ENCODE peak calls at places on chromosomes 3 and 15, in six cellular contexts. U, Z, W, G, T and I are unnamed samples.

GRCh38 chr15:43529141-43529540 is 11.7 kb downstream of the MAP1A start:
- DNase-seq in U (no peak), Z (no peak), W (no peak), G (no peak), T (no peak), I (no peak)

GRCh38 chr3:131553495-131554247 is 50.9 kb upstream of the MRPL3 start:
- DNase-seq in U (no peak), Z (no peak), W (no peak), G (no peak), T (no peak), I (no peak)

GRCh38 chr3:81716870-81717509 is 44.5 kb downstream of the GBE1 start:
- DNase-seq in U (peak; percentile 48), Z (peak; percentile 27), W (no peak), G (no peak), T (no peak), I (no peak)

GRCh38 chr3:54374214-54374855 is 252.0 kb downstream of the CACNA2D3 start:
- DNase-seq in U (no peak), Z (no peak), W (peak; percentile 3), G (peak; percentile 47), T (no peak), I (peak; percentile 39)

GRCh38 chr3:15796771-15797599 is 794 bp downstream of the ANKRD28 start:
- DNase-seq in U (peak; percentile 76), Z (no peak), W (peak; percentile 54), G (peak; percentile 60), T (no peak), I (no peak)

GRCh38 chr3:16509721-16510619 is 3.5 kb downstream of the RFTN1 start:
- DNase-seq in U (no peak), Z (no peak), W (no peak), G (no peak), T (no peak), I (no peak)

GRCh38 chr15:82132742-82133141 is 86.9 kb upstream of the MEX3B start:
- DNase-seq in U (peak; percentile 91), Z (no peak), W (peak; percentile 86), G (no peak), T (no peak), I (no peak)

GRCh38 chr15:97961067-97961954 is 808 bp downstream of the ARRDC4 start:
- DNase-seq in U (no peak), Z (peak; percentile 56), W (peak; percentile 37), G (peak; percentile 43), T (peak; percentile 76), I (peak; percentile 18)

GRCh38 chr15:60006203-60006782 is 2.2 kb downstream of the FOXB1 start:
- DNase-seq in U (peak; percentile 15), Z (no peak), W (peak; percentile 51), G (peak; percentile 95), T (peak; percentile 52), I (peak; percentile 78)

GRCh38 chr15:101781927-101782326 is 21.4 kb upstream of the OR4F6 start:
- DNase-seq in U (no peak), Z (no peak), W (no peak), G (peak; percentile 36), T (no peak), I (no peak)

GRCh38 chr15:72306211-72306785 is 13.7 kb downstream of the CELF6 start:
- DNase-seq in U (peak; percentile 40), Z (no peak), W (peak; percentile 33), G (peak; percentile 76), T (no peak), I (peak; percentile 58)

GRCh38 chr3:32454731-32455608 is 47.7 kb downstream of the CMTM6 start:
- DNase-seq in U (no peak), Z (no peak), W (no peak), G (no peak), T (no peak), I (no peak)

GRCh38 chr3:62940763-62941632 is 65.8 kb upstream of the CADPS start:
- DNase-seq in U (peak; percentile 62), Z (no peak), W (no peak), G (peak; percentile 23), T (no peak), I (no peak)

GRCh38 chr3:122626515-122627180 is 49.2 kb downstream of the PARP15 start:
- DNase-seq in U (no peak), Z (no peak), W (no peak), G (no peak), T (no peak), I (no peak)

GRCh38 chr3:11846281-11847034 is at the start of gene TAMM41:
- DNase-seq in U (peak; percentile 89), Z (peak; percentile 92), W (peak; percentile 83), G (peak; percentile 92), T (peak; percentile 95), I (peak; percentile 81)
- TF ChIP-seq CTCF in U (peak; percentile 79), Z (peak; percentile 92), W (peak; percentile 95), G (peak; percentile 68), T (peak; percentile 86), I (peak; percentile 66)

GRCh38 chr3:55572816-55573215 is 85.7 kb upstream of the WNT5A start:
- DNase-seq in U (no peak), Z (no peak), W (no peak), G (no peak), T (no peak), I (no peak)

GRCh38 chr3:55570361-55570760 is 83.3 kb upstream of the WNT5A start:
- DNase-seq in U (no peak), Z (no peak), W (no peak), G (no peak), T (no peak), I (no peak)

GRCh38 chr3:55571216-55571813 is 84.2 kb upstream of the WNT5A start:
- DNase-seq in U (no peak), Z (no peak), W (no peak), G (no peak), T (no peak), I (no peak)

GRCh38 chr3:55574671-55575070 is 87.6 kb upstream of the WNT5A start:
- DNase-seq in U (no peak), Z (no peak), W (no peak), G (no peak), T (no peak), I (no peak)

DNA sequence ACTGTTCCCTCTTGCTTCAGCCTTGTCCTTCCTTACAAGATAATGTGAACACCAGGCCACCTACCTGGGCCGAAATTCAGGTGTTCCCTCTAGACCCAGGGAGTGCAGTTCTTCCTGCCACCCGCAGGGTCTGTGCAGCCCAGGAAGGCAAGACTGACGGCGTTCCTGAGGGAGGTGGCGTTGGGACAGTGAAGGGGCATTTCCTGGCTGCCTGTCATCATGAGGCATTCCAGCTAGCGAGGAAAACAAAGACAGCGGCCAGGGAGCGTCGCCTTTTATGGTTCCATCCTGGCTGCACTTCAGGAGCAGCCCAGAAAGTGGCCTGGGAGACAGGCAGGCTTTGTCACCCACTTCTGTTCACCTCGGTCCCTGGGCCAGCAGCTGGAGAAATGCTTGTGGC is 84.8 kb upstream of the WNT5A start:
- DNase-seq in U (peak; percentile 34), Z (peak; percentile 64), W (no peak), G (peak; percentile 83), T (peak; percentile 58), I (peak; percentile 56)
- TF ChIP-seq CTCF in U (peak; percentile 14), Z (peak; percentile 66), W (no peak), G (peak; percentile 45), T (peak; percentile 23), I (peak; percentile 67)

GRCh38 chr15:89772933-89773583 is 3.1 kb upstream of the MESP2 start:
- DNase-seq in U (peak; percentile 36), Z (no peak), W (no peak), G (no peak), T (no peak), I (no peak)
- TF ChIP-seq CTCF in U (peak; percentile 13), Z (no peak), W (peak; percentile 50), G (no peak), T (no peak), I (no peak)

GRCh38 chr3:155504682-155505081 is 211.2 kb upstream of the STRIT1 start:
- DNase-seq in U (no peak), Z (no peak), W (no peak), G (no peak), T (no peak), I (no peak)
- TF ChIP-seq CTCF in U (no peak), Z (no peak), W (no peak), G (no peak), T (no peak), I (no peak)

GRCh38 chr15:62119224-62119925 is 45.7 kb downstream of the C2CD4B start:
- DNase-seq in U (peak; percentile 94), Z (no peak), W (peak; percentile 90), G (no peak), T (no peak), I (no peak)

GRCh38 chr15:62118446-62118964 is 46.6 kb downstream of the C2CD4B start:
- DNase-seq in U (no peak), Z (no peak), W (no peak), G (no peak), T (no peak), I (no peak)

GRCh38 chr15:62120776-62121175 is 44.3 kb downstream of the C2CD4B start:
- DNase-seq in U (no peak), Z (no peak), W (no peak), G (no peak), T (no peak), I (no peak)

GRCh38 chr15:62121273-62122015 is 43.6 kb downstream of the C2CD4B start:
- DNase-seq in U (no peak), Z (no peak), W (no peak), G (no peak), T (no peak), I (no peak)

DNA sequence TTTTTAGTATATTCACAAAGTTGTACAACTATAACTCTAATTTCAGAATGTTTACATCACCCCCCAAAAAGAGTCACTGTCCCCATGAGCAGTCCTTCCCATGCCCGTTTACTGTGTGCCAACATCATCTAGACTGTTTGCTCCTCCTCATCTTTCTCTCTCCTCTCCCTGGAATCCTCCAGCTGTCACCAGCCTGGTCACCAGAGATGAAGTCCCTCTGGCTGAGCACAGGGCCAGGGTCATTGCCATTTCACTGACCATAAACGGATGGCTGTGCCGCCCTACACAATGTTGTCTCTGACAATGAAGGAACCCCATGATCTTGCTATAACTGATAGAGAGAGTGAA is 45.2 kb downstream of the C2CD4B start:
- DNase-seq in U (no peak), Z (no peak), W (no peak), G (no peak), T (no peak), I (no peak)
- TF ChIP-seq CTCF in U (no peak), Z (no peak), W (no peak), G (no peak), T (no peak), I (no peak)

DNA sequence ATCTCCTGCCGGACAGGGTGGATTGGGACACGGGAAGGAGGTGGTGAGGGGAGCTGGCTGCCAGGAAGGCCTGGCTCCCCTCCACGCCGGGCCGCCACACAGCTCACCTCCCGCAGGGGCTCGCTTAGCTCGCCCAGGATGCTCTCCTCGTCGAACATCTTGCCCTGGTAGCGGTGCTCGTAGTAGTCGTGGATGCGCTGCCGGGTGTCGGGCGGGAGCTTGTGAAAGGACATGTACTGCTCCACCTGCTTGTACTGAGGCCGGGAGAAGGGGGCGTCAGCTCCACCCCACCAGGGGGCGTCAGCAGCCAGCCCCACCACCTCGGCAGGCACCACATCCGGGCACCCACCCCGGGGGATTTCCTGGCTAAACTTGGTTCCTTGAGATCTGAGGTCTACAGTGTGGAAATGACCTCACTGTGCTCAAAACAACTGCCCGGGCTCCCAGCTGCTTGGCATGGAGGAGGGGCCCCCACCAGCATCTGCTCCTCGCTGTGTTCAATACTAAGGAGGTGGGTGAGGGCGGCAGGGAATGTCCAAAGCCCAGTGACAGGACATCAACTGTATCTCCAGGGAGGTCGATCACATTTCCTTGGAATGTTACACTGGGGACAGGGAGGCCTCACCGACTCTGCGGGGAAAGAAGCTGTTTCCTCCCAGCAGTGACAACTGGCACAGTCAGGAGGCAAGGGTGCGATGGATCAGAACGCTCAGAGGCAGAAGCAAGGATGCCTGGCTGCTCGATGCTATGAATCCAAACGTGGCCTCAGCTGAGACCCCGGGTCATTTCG is 43.4 kb downstream of the HCN4 start:
- DNase-seq in U (no peak), Z (no peak), W (no peak), G (no peak), T (no peak), I (peak; percentile 63)
- TF ChIP-seq CTCF in U (no peak), Z (peak; percentile 52), W (no peak), G (peak; percentile 40), T (no peak), I (peak; percentile 67)

GRCh38 chr3:40009991-40010390 is 200.6 kb downstream of the MYRIP start:
- DNase-seq in U (no peak), Z (no peak), W (no peak), G (no peak), T (no peak), I (no peak)
- TF ChIP-seq CTCF in U (no peak), Z (no peak), W (no peak), G (no peak), T (no peak), I (no peak)